ENCODE peak calls at places on chromosome 22, in four cellular contexts. Q, I, R and C are unnamed samples.

GRCh38 chr22:24876700-24877099 is 69.8 kb downstream of the LHFPL7 start:
- DNase-seq in Q (no peak), I (no peak), R (no peak), C (no peak)

GRCh38 chr22:26711205-26711958 is 54.0 kb downstream of the MIAT start:
- DNase-seq in R (no peak), Q (no peak), I (no peak), C (no peak)

GRCh38 chr22:23113067-23113846 is 28.5 kb downstream of the RSPH14 start:
- DNase-seq in R (no peak), I (no peak), Q (no peak), C (peak; percentile 63)

GRCh38 chr22:50010676-50011446 is 1.7 kb downstream of the IL17REL start:
- DNase-seq in I (no peak), R (no peak), Q (peak; percentile 54), C (no peak)

GRCh38 chr22:32803020-32803758 is 1.7 kb downstream of the TIMP3 start:
- DNase-seq in I (no peak), Q (no peak), R (no peak), C (no peak)

GRCh38 chr22:22753526-22754267 is 109.3 kb downstream of the GGTLC2 start:
- DNase-seq in I (peak; percentile 47), R (peak; percentile 47), Q (peak; percentile 82), C (peak; percentile 100)

GRCh38 chr22:26066534-26066933 is 102.7 kb upstream of the SEZ6L start:
- DNase-seq in I (no peak), Q (peak; percentile 49), R (no peak), C (no peak)

GRCh38 chr22:32466496-32466895 is 2.2 kb upstream of the BPIFC start:
- DNase-seq in Q (no peak), I (no peak), R (no peak), C (no peak)

GRCh38 chr22:49004484-49005399 is 822.9 kb downstream of the BRD1 start:
- DNase-seq in R (no peak), I (no peak), Q (peak; percentile 19), C (no peak)

GRCh38 chr22:17726561-17727243 is 47.6 kb downstream of the BID start:
- DNase-seq in R (no peak), I (no peak), Q (no peak), C (no peak)

GRCh38 chr22:24155597-24156145 is 25.6 kb upstream of the SUSD2 start:
- DNase-seq in I (no peak), Q (peak; percentile 80), R (peak; percentile 32), C (peak; percentile 11)

GRCh38 chr22:23708270-23708669 is 17.5 kb downstream of the RGL4 start:
- DNase-seq in Q (no peak), I (no peak), R (no peak), C (no peak)

GRCh38 chr22:35450824-35451541 is 51.0 kb downstream of the MCM5 start:
- DNase-seq in R (no peak), I (no peak), Q (no peak), C (no peak)

GRCh38 chr22:42356547-42356946 is 75.7 kb downstream of the NFAM1 start:
- DNase-seq in Q (no peak), R (no peak), I (no peak), C (no peak)

GRCh38 chr22:33288078-33288477 is 229.9 kb upstream of the SYN3 start:
- DNase-seq in R (no peak), Q (no peak), I (no peak), C (no peak)

GRCh38 chr22:21951931-21952465 is 650 bp downstream of the PPM1F start:
- DNase-seq in I (no peak), Q (peak; percentile 74), R (no peak), C (peak; percentile 83)

GRCh38 chr22:30947163-30947820 is 21.3 kb downstream of the MORC2 start:
- DNase-seq in I (no peak), Q (no peak), R (no peak), C (no peak)

GRCh38 chr22:42214625-42215415 is 55.6 kb downstream of the TCF20 start:
- DNase-seq in R (no peak), Q (no peak), I (no peak), C (no peak)

GRCh38 chr22:27088026-27088425 is 430.6 kb downstream of the MIAT start:
- DNase-seq in Q (no peak), I (no peak), R (no peak), C (no peak)

GRCh38 chr22:23826510-23827350 is 12.1 kb downstream of the DERL3 start:
- DNase-seq in I (no peak), R (no peak), Q (no peak), C (no peak)

GRCh38 chr22:33350391-33350955 is 292.3 kb upstream of the SYN3 start:
- DNase-seq in R (no peak), I (no peak), Q (no peak), C (no peak)

GRCh38 chr22:38751422-38752346 is 4.1 kb downstream of the SUN2 start:
- DNase-seq in Q (no peak), R (no peak), I (no peak), C (no peak)

GRCh38 chr22:22752556-22753477 is 108.4 kb downstream of the GGTLC2 start:
- DNase-seq in I (no peak), R (no peak), Q (peak; percentile 38), C (peak; percentile 61)

GRCh38 chr22:25750569-25751173 is 8.7 kb downstream of the MYO18B start:
- DNase-seq in Q (no peak), R (no peak), I (no peak), C (no peak)

GRCh38 chr22:50687829-50688228 is 15.2 kb downstream of the SHANK3 start:
- DNase-seq in R (no peak), I (no peak), Q (peak; percentile 26), C (no peak)

GRCh38 chr22:49734390-49734789 is 93.3 kb downstream of the BRD1 start:
- DNase-seq in R (no peak), Q (no peak), I (no peak), C (no peak)

GRCh38 chr22:46984751-46985506 is 222.5 kb downstream of the TBC1D22A start:
- DNase-seq in I (peak; percentile 41), Q (no peak), R (no peak), C (no peak)
- TF ChIP-seq FOSL1 in I (peak; percentile 81), Q (no peak), R (no peak), C (no peak)

DNA sequence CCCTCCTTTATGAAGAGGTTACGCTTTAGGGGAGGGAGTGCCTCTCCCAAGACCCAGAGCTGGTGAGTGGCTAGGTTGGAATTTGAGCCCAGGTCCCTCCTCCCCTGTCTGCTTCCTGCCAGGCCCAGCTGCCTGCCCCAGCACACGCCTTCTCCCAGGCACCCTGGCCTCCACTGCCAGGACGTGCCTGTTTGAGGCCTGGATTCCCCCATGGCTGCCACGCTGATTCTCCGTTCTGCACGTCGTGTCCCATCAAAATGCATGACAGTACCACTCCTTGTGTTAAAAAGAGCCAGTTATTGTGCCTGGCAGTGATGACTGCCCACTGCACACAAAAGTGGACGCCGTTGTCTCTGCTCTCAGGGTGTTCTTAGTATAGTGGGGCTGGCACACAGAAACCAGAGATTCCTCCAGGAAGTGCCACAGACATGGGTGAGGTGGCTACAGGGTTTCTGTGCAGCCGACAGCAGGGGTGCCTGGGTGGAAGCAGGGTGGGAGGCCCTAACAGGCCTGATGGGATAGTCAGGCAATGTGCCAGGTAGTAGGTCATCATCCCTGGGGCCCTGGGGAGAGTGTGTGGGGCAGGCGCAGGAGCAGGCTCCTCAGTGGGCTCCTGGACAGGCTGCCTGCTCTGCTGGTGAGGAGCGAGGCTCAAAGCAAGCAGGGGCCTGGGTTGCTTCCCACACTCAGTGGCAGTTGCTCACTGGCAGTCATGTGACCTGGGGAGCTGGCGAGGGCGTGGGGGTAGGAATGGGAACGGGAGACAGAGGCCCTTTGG is 24.2 kb downstream of the MED15 start:
- DNase-seq in Q (no peak), R (peak; percentile 39), I (peak; percentile 79), C (peak; percentile 60)
- TF ChIP-seq FOSL1 in Q (no peak), R (no peak), I (peak; percentile 23), C (no peak)

DNA sequence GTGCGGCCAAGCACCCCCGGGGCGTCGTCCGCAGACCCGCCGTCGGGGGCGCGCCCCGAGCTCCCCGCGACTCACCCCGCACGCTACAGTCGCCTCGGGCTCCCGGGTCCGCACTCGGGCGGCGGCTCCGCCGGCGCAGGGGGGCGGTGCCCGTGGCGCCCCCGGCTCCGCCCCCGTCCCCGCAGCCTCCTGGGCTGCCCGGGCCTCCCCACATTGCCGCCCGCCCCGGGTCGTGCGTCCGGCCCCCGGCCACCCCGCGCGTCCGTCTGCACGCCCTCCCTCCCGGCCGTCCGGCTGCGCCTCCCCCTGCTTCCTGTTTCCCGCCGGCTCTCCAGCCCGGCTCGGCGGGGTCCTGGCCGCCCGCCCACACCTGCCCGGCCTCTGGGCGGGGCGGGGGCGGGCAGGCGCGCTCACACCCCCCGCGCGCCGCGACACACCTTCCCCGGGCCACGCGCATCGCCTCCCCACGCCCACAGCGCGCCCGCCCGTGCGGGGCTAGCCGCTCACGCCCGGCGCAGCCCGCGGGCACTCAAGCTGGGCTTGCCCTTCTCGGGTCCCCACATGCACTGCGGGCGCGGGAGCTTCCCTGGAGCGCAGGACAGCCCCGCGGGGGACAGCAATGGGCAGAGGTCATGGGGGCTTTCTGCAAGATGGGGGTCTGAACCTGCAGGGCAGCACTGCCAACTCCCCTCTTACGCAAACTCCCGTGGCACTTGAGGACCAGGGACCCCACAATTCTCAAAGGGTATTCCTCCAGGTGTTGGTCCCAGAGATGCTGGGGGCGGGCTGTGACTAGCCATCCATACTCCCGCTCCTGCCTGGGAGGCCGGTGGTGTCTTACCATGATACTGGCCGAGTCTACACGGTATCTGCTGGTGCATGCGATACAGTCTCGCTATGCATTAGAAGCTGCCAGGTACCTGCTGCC is at the start of gene CARD10:
- DNase-seq in Q (peak; percentile 68), R (no peak), I (no peak), C (peak; percentile 61)
- TF ChIP-seq FOSL1 in Q (no peak), R (no peak), I (no peak), C (no peak)

GRCh38 chr22:40553014-40553579 is 83.4 kb downstream of the MRTFA start:
- DNase-seq in Q (no peak), R (no peak), I (no peak), C (no peak)
- TF ChIP-seq FOSL1 in Q (no peak), R (no peak), I (no peak), C (no peak)

GRCh38 chr22:44360686-44361381 is 48.1 kb upstream of the SHISAL1 start:
- DNase-seq in I (no peak), Q (no peak), R (no peak), C (no peak)
- TF ChIP-seq FOSL1 in I (no peak), Q (no peak), R (no peak), C (no peak)

GRCh38 chr22:19063581-19064353 is 58.4 kb downstream of the DGCR2 start:
- DNase-seq in R (no peak), I (no peak), Q (no peak), C (no peak)

GRCh38 chr22:19061471-19062138 is 60.6 kb downstream of the DGCR2 start:
- DNase-seq in Q (no peak), R (no peak), I (no peak), C (no peak)

GRCh38 chr22:19062909-19063308 is 59.3 kb downstream of the DGCR2 start:
- DNase-seq in R (no peak), I (no peak), Q (no peak), C (no peak)

GRCh38 chr22:19060356-19061009 is 61.7 kb downstream of the DGCR2 start:
- DNase-seq in Q (no peak), I (no peak), R (no peak), C (no peak)

GRCh38 chr22:19062139-19062789 is 59.9 kb downstream of the DGCR2 start:
- DNase-seq in Q (no peak), I (no peak), R (no peak), C (no peak)
- TF ChIP-seq FOSL1 in Q (no peak), I (no peak), R (no peak), C (no peak)

GRCh38 chr22:45413368-45414211 is at the start of the genes RIBC2 and SMC1B:
- DNase-seq in Q (peak; percentile 92), I (peak; percentile 87), R (peak; percentile 47), C (no peak)
- TF ChIP-seq FOSL1 in Q (no peak), I (no peak), R (no peak), C (no peak)

GRCh38 chr22:28250036-28250695 is 331.1 kb upstream of the PITPNB start:
- DNase-seq in R (no peak), I (no peak), Q (no peak), C (no peak)
- TF ChIP-seq FOSL1 in R (no peak), I (no peak), Q (no peak), C (no peak)